ENCODE peak calls at places on chromosomes 3 and 15, in six cellular contexts. Z is cardiac fibroblast, B is uterus, V is bronchial epithelial cell, Q is fibroblast of pulmonary artery, O is AG10803. I is an unnamed sample.

GRCh38 chr3:58009749-58010535 is 1.7 kb downstream of the FLNB start:
- DNase-seq in Z (no peak), B (no peak), V (peak), Q (no peak), O (no peak), I (no peak)

GRCh38 chr3:192887701-192888100 is 30.0 kb downstream of the MB21D2 start:
- DNase-seq in Z (no peak), B (no peak), V (peak), Q (no peak), O (no peak), I (no peak)

GRCh38 chr15:25811481-25811906 is 51.6 kb downstream of the ATP10A start:
- DNase-seq in Z (no peak), B (no peak), V (no peak), Q (no peak), O (no peak), I (no peak)

GRCh38 chr3:9653565-9654248 is 4.4 kb downstream of the MTMR14 start:
- DNase-seq in Z (no peak), B (no peak), V (no peak), Q (no peak), O (no peak), I (no peak)

GRCh38 chr3:146209371-146209770 is 41.5 kb downstream of the PLSCR4 start:
- DNase-seq in Z (no peak), B (no peak), V (no peak), Q (no peak), O (no peak), I (no peak)

GRCh38 chr3:187936676-187937075 is 191.4 kb upstream of the BCL6 start:
- DNase-seq in Z (no peak), B (no peak), V (no peak), Q (no peak), O (no peak), I (no peak)

GRCh38 chr3:152835311-152836102 is 576 bp downstream of the P2RY1 start:
- DNase-seq in Z (peak), B (peak), V (peak), Q (peak), O (peak), I (peak)

GRCh38 chr3:32817195-32817560 is 619 bp upstream of the TRIM71 start:
- DNase-seq in Z (no peak), B (no peak), V (no peak), Q (no peak), O (no peak), I (no peak)

GRCh38 chr3:129095285-129095684 is 26.3 kb downstream of the RAB43 start:
- DNase-seq in Z (no peak), B (no peak), V (no peak), Q (no peak), O (no peak), I (no peak)

GRCh38 chr3:16188071-16188470 is 13.6 kb downstream of the GALNT15 start:
- DNase-seq in Z (no peak), B (no peak), V (no peak), Q (no peak), O (no peak), I (no peak)
- TF ChIP-seq CTCF in Z (no peak), B (no peak), V (no peak), Q (no peak), O (no peak), I (no peak)

DNA sequence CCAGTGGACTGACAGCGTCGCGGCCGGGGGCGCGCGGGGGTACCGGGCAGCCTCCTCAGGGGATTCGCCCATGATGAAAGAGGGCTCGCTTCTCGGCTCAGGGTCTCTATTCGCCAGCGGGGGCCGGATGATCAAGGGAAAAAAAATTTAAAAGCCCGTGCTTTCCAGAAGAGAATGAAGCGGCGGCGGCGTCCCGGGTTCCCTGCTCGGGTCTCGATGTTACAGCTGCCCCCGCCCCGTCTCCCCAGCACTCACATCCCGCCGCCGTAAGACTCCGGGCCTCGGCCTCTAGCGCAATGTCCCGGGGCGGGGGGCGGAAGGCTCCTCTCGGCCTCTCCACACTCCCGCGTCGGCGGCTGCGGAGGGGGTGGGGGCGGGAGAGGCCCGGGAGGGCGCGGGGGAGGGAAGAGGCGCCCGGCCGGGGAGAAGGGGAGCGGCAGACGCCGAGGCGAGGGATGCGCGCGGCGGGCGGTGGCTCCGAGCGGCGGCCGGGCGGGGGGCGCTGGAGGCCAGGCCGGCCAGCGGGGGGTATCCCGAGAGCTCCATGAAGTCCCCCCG is 4.4 kb downstream of the PTH1R start:
- DNase-seq in Z (peak), B (peak), V (no peak), Q (no peak), O (no peak), I (no peak)
- H3K4me3 ChIP-seq in Z (no peak), B (peak), V (no peak), Q (peak), O (peak), I (peak)

GRCh38 chr3:56233742-56234141 is 234.5 kb downstream of the ERC2 start:
- DNase-seq in Z (no peak), B (no peak), V (no peak), Q (no peak), O (no peak), I (no peak)
- TF ChIP-seq CTCF in Z (no peak), B (no peak), V (no peak), Q (no peak), O (no peak), I (no peak)

GRCh38 chr15:73941871-73942635 is 15.8 kb downstream of the LOXL1 start:
- DNase-seq in Z (no peak), B (no peak), V (no peak), Q (no peak), O (no peak), I (no peak)
- H3K4me3 ChIP-seq in Z (no peak), B (no peak), V (no peak), Q (no peak), O (no peak), I (no peak)

DNA sequence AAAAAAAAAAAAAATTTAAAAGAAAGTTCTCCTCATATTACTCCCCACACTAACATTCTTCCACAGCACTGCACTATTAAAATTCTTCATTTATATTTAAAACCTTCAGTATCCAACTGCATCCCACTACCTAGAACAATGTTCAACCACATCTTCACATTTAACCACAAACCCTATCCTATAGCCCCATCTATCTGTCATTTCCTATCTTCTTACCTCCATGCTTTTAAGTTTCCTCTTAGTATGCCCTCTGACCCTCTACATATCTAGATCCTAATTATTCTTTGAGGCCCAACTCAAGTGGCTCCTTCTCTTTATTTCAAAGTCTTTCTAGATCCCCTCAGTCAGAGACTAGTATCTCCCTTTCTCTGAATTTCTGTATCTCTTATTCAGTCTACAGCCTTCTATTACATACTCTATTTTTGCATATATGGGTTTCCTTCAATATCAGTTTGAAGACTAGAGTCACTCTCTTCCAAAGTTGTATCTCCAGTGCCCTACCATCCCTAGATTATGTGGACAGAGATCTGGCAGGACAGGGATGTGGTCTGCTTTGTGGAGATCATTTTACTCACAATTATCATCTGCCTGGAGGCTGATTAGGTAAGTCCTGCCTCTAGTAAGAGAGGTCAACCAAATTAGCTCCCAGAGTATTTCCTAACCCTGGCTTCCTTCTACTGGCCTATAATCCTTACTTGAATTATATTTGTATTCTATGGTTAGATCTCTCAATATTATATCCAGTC is 1.4 kb downstream of the CIAO2A start:
- DNase-seq in Z (no peak), B (no peak), V (no peak), Q (no peak), O (no peak), I (no peak)
- TF ChIP-seq CTCF in Z (no peak), B (no peak), V (no peak), Q (no peak), O (no peak), I (no peak)

GRCh38 chr3:156609115-156609514 is 54.2 kb upstream of the SSR3 start:
- DNase-seq in Z (no peak), B (no peak), V (no peak), Q (no peak), O (no peak), I (no peak)

GRCh38 chr3:156608601-156609000 is 53.7 kb upstream of the SSR3 start:
- DNase-seq in Z (no peak), B (no peak), V (no peak), Q (no peak), O (no peak), I (no peak)

GRCh38 chr3:156604642-156605144 is 49.8 kb upstream of the SSR3 start:
- DNase-seq in Z (no peak), B (no peak), V (no peak), Q (no peak), O (no peak), I (no peak)

GRCh38 chr3:156605686-156606605 is 51.0 kb upstream of the SSR3 start:
- DNase-seq in Z (peak), B (peak), V (peak), Q (peak), O (peak), I (peak)

GRCh38 chr3:156606729-156607128 is 51.8 kb upstream of the SSR3 start:
- DNase-seq in Z (no peak), B (no peak), V (no peak), Q (no peak), O (no peak), I (no peak)
- H3K4me3 ChIP-seq in Z (no peak), B (no peak), V (no peak), Q (no peak), O (peak), I (no peak)

GRCh38 chr15:85762039-85762755 is 32.5 kb downstream of the KLHL25 start:
- DNase-seq in Z (no peak), B (no peak), V (no peak), Q (no peak), O (no peak), I (no peak)

GRCh38 chr15:85761635-85762034 is 33.1 kb downstream of the KLHL25 start:
- DNase-seq in Z (peak), B (no peak), V (peak), Q (peak), O (no peak), I (peak)

GRCh38 chr15:85759391-85759790 is 35.3 kb downstream of the KLHL25 start:
- DNase-seq in Z (no peak), B (no peak), V (no peak), Q (no peak), O (no peak), I (no peak)

GRCh38 chr15:85760049-85760448 is 34.7 kb downstream of the KLHL25 start:
- DNase-seq in Z (no peak), B (no peak), V (no peak), Q (no peak), O (no peak), I (no peak)

DNA sequence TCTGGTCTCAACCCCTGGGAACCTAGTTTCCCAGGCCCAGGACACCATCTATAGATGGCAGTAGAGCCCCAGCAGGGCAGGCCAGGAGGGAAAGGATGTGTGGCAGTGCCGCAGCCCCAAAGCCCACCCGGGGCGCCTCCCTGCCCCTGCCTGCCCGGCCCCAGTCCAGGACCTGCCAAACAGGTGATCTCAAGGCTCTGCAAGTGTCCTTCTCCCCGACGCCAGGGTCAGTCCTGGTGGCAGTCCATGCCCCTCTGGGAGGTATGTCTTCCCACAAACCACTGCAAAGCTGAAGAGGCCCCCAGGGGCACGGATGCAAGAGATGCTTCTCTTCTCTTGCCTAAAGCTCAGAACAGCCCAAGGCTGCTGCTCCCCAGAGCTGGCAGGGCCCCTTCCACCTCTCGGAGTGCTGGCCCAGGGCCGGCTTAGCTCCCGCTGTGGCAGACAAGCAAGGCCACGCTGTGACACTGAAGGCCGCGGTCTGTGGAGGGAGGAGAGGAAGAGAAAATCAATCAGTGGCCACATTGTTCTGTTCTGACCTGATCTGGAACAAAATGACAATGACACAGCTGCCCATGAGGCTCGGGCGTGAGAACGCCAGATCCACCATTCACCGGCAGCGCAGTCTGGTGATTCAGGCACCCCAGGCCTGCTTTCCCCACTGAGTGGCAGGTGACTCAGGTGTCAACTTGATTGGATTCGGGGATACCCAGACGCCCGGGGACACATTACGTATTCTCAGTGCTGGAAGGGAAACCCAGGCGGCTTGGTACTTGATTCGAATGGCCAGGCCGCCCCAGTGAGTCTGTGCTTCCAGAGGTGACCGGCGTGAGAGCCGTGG is 34.0 kb downstream of the KLHL25 start:
- DNase-seq in Z (no peak), B (no peak), V (no peak), Q (no peak), O (no peak), I (no peak)
- TF ChIP-seq CTCF in Z (no peak), B (no peak), V (no peak), Q (no peak), O (no peak), I (peak)

GRCh38 chr15:20294651-20295237 is 246.9 kb downstream of the GOLGA6L6 start:
- DNase-seq in Z (no peak), B (no peak), V (no peak), Q (no peak), O (no peak), I (no peak)
- H3K4me3 ChIP-seq in Z (no peak), B (no peak), V (no peak), Q (no peak), O (no peak), I (no peak)

I was measured in astrocyte of the spinal cord.